ENCODE peak calls at places on chromosomes 7 and 10, in four cellular contexts. V, Y, J and K are unnamed samples.

GRCh38 chr10:110192552-110192951 is 14.9 kb upstream of the MXI1 start:
- DNase-seq in V (no peak), Y (no peak), J (no peak), K (no peak)

GRCh38 chr7:48424731-48425130 is 253.5 kb downstream of the ABCA13 start:
- DNase-seq in V (no peak), Y (no peak), J (peak), K (peak)

GRCh38 chr10:120818301-120818700 is 32.9 kb upstream of the WDR11 start:
- DNase-seq in V (no peak), Y (no peak), J (no peak), K (no peak)

GRCh38 chr10:9038146-9038714 is 983.7 kb downstream of the GATA3 start:
- DNase-seq in V (no peak), Y (no peak), J (no peak), K (no peak)

GRCh38 chr10:108250954-108251620 is 1086.6 kb upstream of the SORCS1 start:
- DNase-seq in V (no peak), Y (no peak), J (no peak), K (no peak)

GRCh38 chr10:133012573-133013359 is 70.4 kb upstream of the CFAP46 start:
- DNase-seq in V (peak), Y (peak), J (no peak), K (no peak)

GRCh38 chr10:110818311-110819257 is 53.1 kb upstream of the PDCD4 start:
- DNase-seq in V (no peak), Y (peak), J (no peak), K (peak)

GRCh38 chr10:69854685-69855345 is 53.1 kb downstream of the COL13A1 start:
- DNase-seq in V (no peak), Y (peak), J (no peak), K (no peak)

GRCh38 chr10:132265878-132266496 is 41.8 kb downstream of the STK32C start:
- DNase-seq in V (peak), Y (no peak), J (no peak), K (no peak)

GRCh38 chr10:109976657-109977056 is 31.1 kb upstream of the ADD3 start:
- DNase-seq in V (no peak), Y (no peak), J (no peak), K (no peak)

GRCh38 chr7:71408276-71408675 is 276.3 kb downstream of the GALNT17 start:
- DNase-seq in V (no peak), Y (no peak), J (no peak), K (no peak)

GRCh38 chr10:95784279-95784913 is 28.4 kb downstream of the ENTPD1 start:
- DNase-seq in V (no peak), Y (no peak), J (no peak), K (no peak)

GRCh38 chr7:69808401-69808800 is 210.1 kb downstream of the AUTS2 start:
- DNase-seq in V (no peak), Y (no peak), J (no peak), K (no peak)

GRCh38 chr7:1725199-1725701 is 55.2 kb downstream of the ELFN1 start:
- DNase-seq in V (no peak), Y (peak), J (no peak), K (peak)

GRCh38 chr10:45532501-45532900 is 140.1 kb downstream of the ZFAND4 start:
- DNase-seq in V (no peak), Y (no peak), J (no peak), K (peak)

GRCh38 chr7:461453-462172 is 58.0 kb downstream of the PDGFA start:
- DNase-seq in V (peak), Y (no peak), J (no peak), K (no peak)

GRCh38 chr10:133379152-133379800 is at the start of gene PAOX:
- DNase-seq in V (peak), Y (peak), J (peak), K (peak)

GRCh38 chr7:106009511-106010226 is 46.6 kb downstream of the CDHR3 start:
- DNase-seq in V (peak), Y (peak), J (peak), K (peak)

GRCh38 chr7:69597278-69598076 is 798 bp upstream of the AUTS2 start:
- DNase-seq in V (peak), Y (peak), J (peak), K (no peak)

GRCh38 chr10:124069341-124069740 is 24.1 kb downstream of the CHST15 start:
- DNase-seq in V (no peak), Y (no peak), J (no peak), K (peak)

GRCh38 chr10:98414932-98415709 is at the start of gene PYROXD2:
- DNase-seq in V (peak), Y (peak), J (peak), K (peak)

GRCh38 chr7:121561717-121562116 is 165.6 kb upstream of the FAM3C start:
- DNase-seq in V (no peak), Y (no peak), J (no peak), K (no peak)

GRCh38 chr10:69864321-69864720 is 62.6 kb downstream of the COL13A1 start:
- DNase-seq in V (no peak), Y (no peak), J (peak), K (peak)

GRCh38 chr10:35752469-35753450 is 110.7 kb upstream of the FZD8 start:
- DNase-seq in V (no peak), Y (no peak), J (no peak), K (no peak)

GRCh38 chr7:39413866-39414668 is 152.1 kb upstream of the YAE1 start:
- DNase-seq in V (peak), Y (peak), J (peak), K (peak)

GRCh38 chr10:45582386-45582781 is 90.2 kb downstream of the ZFAND4 start:
- DNase-seq in V (no peak), Y (no peak), J (no peak), K (no peak)

GRCh38 chr10:31261502-31262311 is 57.3 kb upstream of the ZEB1 start:
- DNase-seq in V (no peak), Y (no peak), J (no peak), K (peak)

GRCh38 chr10:29181936-29182335 is 106.9 kb upstream of the LYZL1 start:
- DNase-seq in V (no peak), Y (no peak), J (no peak), K (no peak)

GRCh38 chr10:122509323-122509722 is 48.0 kb downstream of the HTRA1 start:
- DNase-seq in V (no peak), Y (no peak), J (no peak), K (no peak)

GRCh38 chr7:113404245-113404644 is 285.9 kb upstream of the SMIM30 start:
- DNase-seq in V (no peak), Y (no peak), J (peak), K (peak)

GRCh38 chr7:80370587-80370986 is 141.3 kb downstream of the GNAT3 start:
- DNase-seq in V (no peak), Y (no peak), J (no peak), K (no peak)

GRCh38 chr7:156906281-156906680 is 13.3 kb upstream of the LMBR1 start:
- DNase-seq in V (no peak), Y (no peak), J (no peak), K (no peak)

GRCh38 chr10:32377458-32378370 is 30.8 kb upstream of the EPC1 start:
- DNase-seq in V (no peak), Y (peak), J (peak), K (peak)

DNA sequence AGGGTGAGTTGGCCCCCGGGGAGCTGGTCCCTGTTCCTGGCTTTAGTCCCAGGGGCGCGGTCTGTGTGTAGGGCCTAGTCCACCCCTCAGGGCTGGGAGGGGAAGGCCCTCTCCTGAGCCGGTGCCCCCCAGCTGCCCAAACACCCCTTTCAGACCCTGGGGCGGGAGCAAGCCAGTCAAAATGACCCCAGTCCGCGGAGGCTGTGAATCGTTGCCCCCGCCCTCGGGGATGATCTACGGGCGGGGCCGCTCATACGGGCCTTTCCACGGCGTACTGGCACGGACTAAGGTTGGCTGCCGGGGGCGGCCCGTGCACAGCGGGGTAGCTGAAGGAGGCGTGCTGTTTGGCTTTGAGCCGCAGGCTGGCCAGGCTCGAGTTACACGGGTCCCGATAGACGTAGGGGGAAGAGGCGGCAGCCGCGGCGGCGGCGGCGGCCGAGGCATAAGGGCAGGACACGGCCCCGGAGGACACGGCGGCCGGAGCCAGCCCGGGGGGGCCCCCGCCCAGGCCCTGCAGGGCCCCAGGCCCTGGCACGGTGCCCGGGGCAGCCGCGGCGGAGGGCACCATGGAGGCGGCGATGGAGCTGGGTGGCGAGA is 4.3 kb downstream of the ELOVL3 start:
- DNase-seq in V (peak), Y (peak), J (peak), K (peak)
- TF ChIP-seq CTCF in V (no peak), Y (no peak), J (no peak), K (no peak)

GRCh38 chr7:77239471-77239870 is 39.9 kb upstream of the FGL2 start:
- DNase-seq in V (no peak), Y (no peak), J (no peak), K (no peak)

GRCh38 chr7:77238703-77239136 is 39.1 kb upstream of the FGL2 start:
- DNase-seq in V (peak), Y (peak), J (no peak), K (no peak)

GRCh38 chr7:77232467-77232866 is 32.8 kb upstream of the FGL2 start:
- DNase-seq in V (no peak), Y (no peak), J (no peak), K (no peak)

DNA sequence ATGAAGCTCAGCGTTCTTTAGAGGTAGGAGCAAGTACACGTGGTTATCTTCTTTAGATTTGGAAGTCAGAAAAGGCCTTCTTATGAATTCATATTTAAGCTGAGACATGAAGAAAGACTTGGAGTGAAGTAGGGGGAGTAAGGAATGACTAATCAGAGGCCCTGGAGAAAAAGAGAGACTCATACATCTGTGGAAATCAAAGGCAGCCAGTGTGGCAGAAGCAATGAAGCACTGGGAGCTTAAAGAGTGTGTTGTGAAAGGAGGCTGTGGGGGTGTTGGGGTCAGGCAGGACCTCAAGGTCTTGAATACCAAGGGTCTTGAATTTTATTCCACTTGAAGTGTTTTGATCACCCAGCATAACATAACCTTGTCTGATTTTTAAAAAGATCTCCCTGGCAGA is 35.7 kb upstream of the FGL2 start:
- DNase-seq in V (no peak), Y (no peak), J (no peak), K (peak)
- H3K4me3 ChIP-seq in V (no peak), Y (no peak), J (no peak), K (no peak)

GRCh38 chr10:112689327-112689726 is 242.3 kb downstream of the VTI1A start:
- DNase-seq in V (no peak), Y (peak), J (peak), K (peak)
- TF ChIP-seq CTCF in V (peak), Y (peak), J (peak), K (peak)

GRCh38 chr10:65805993-65806392 is 1119.8 kb upstream of the LRRTM3 start:
- DNase-seq in V (no peak), Y (no peak), J (no peak), K (peak)
- H3K4me3 ChIP-seq in V (no peak), Y (no peak), J (no peak), K (no peak)